ENCODE peak calls at places on chromosomes 11 and 22, in six cellular contexts. One of them, this sample, is unnamed.
A peak's percentile ranks its signal among the peaks of the same experiment; 100 is the strongest.

GRCh38 chr22:23387827-23388491 is 192.1 kb downstream of the IGLL1 start:
- DNase-seq in H1: no peak
- DNase-seq in mesenchymal stem cell: no peak
- DNase-seq in neuronal stem cell: no peak
- DNase-seq in mesendoderm: no peak
- DNase-seq in H9: no peak
- DNase-seq in this sample: no peak

GRCh38 chr11:103683581-103683980 is 352.9 kb upstream of the DDI1 start:
- DNase-seq in H1: no peak
- DNase-seq in mesenchymal stem cell: peak; percentile 15
- DNase-seq in neuronal stem cell: no peak
- DNase-seq in mesendoderm: no peak
- DNase-seq in H9: no peak
- DNase-seq in this sample: peak; percentile 70

GRCh38 chr11:2837096-2837601 is 48.4 kb downstream of the CDKN1C start:
- DNase-seq in H1: no peak
- DNase-seq in mesenchymal stem cell: peak; percentile 81
- DNase-seq in neuronal stem cell: peak; percentile 50
- DNase-seq in mesendoderm: peak; percentile 52
- DNase-seq in H9: peak; percentile 88
- DNase-seq in this sample: peak; percentile 11

GRCh38 chr22:25403752-25404471 is 160.6 kb upstream of the GRK3 start:
- DNase-seq in H1: no peak
- DNase-seq in mesenchymal stem cell: peak; percentile 57
- DNase-seq in neuronal stem cell: no peak
- DNase-seq in mesendoderm: peak; percentile 55
- DNase-seq in H9: no peak
- DNase-seq in this sample: peak; percentile 41

GRCh38 chr11:2519879-2520735 is 75.3 kb downstream of the KCNQ1 start:
- DNase-seq in H1: no peak
- DNase-seq in mesenchymal stem cell: no peak
- DNase-seq in neuronal stem cell: no peak
- DNase-seq in mesendoderm: no peak
- DNase-seq in H9: peak; percentile 13
- DNase-seq in this sample: no peak

GRCh38 chr22:36746571-36746970 is 29.3 kb downstream of the IFT27 start:
- DNase-seq in H1: no peak
- DNase-seq in mesenchymal stem cell: no peak
- DNase-seq in neuronal stem cell: no peak
- DNase-seq in mesendoderm: no peak
- DNase-seq in H9: peak; percentile 18
- DNase-seq in this sample: no peak

GRCh38 chr11:57487021-57487778 is 26.9 kb downstream of the RTN4RL2 start:
- DNase-seq in H1: no peak
- DNase-seq in mesenchymal stem cell: no peak
- DNase-seq in neuronal stem cell: no peak
- DNase-seq in mesendoderm: no peak
- DNase-seq in H9: no peak
- DNase-seq in this sample: no peak

GRCh38 chr22:28254396-28254795 is 335.3 kb upstream of the PITPNB start:
- DNase-seq in H1: no peak
- DNase-seq in mesenchymal stem cell: no peak
- DNase-seq in neuronal stem cell: no peak
- DNase-seq in mesendoderm: no peak
- DNase-seq in H9: no peak
- DNase-seq in this sample: peak; percentile 23

GRCh38 chr11:4454031-4454430 is 4.9 kb downstream of the OR52K2 start:
- DNase-seq in H1: no peak
- DNase-seq in mesenchymal stem cell: no peak
- DNase-seq in neuronal stem cell: no peak
- DNase-seq in mesendoderm: no peak
- DNase-seq in H9: no peak
- DNase-seq in this sample: no peak

GRCh38 chr11:20453657-20454316 is 66.3 kb downstream of the PRMT3 start:
- DNase-seq in H1: no peak
- DNase-seq in mesenchymal stem cell: no peak
- DNase-seq in neuronal stem cell: no peak
- DNase-seq in mesendoderm: no peak
- DNase-seq in H9: no peak
- DNase-seq in this sample: no peak

GRCh38 chr11:31355131-31355530 is 14.4 kb downstream of the DCDC1 start:
- DNase-seq in H1: no peak
- DNase-seq in mesenchymal stem cell: no peak
- DNase-seq in neuronal stem cell: no peak
- DNase-seq in mesendoderm: no peak
- DNase-seq in H9: no peak
- DNase-seq in this sample: peak; percentile 20

GRCh38 chr11:60948251-60948650 is 3.7 kb downstream of the SLC15A3 start:
- DNase-seq in H1: no peak
- DNase-seq in mesenchymal stem cell: no peak
- DNase-seq in neuronal stem cell: no peak
- DNase-seq in mesendoderm: no peak
- DNase-seq in H9: no peak
- DNase-seq in this sample: no peak

GRCh38 chr11:60947666-60948065 is 4.3 kb downstream of the SLC15A3 start:
- DNase-seq in H1: no peak
- DNase-seq in mesenchymal stem cell: no peak
- DNase-seq in neuronal stem cell: no peak
- DNase-seq in mesendoderm: no peak
- DNase-seq in H9: no peak
- DNase-seq in this sample: no peak

GRCh38 chr11:60944504-60945294 is 7.3 kb downstream of the SLC15A3 start:
- DNase-seq in H1: no peak
- DNase-seq in mesenchymal stem cell: no peak
- DNase-seq in neuronal stem cell: no peak
- DNase-seq in mesendoderm: peak; percentile 59
- DNase-seq in H9: no peak
- DNase-seq in this sample: no peak

GRCh38 chr11:60945295-60945667 is 6.7 kb downstream of the SLC15A3 start:
- DNase-seq in H1: no peak
- DNase-seq in mesenchymal stem cell: no peak
- DNase-seq in neuronal stem cell: no peak
- DNase-seq in mesendoderm: no peak
- DNase-seq in H9: no peak
- DNase-seq in this sample: no peak

DNA sequence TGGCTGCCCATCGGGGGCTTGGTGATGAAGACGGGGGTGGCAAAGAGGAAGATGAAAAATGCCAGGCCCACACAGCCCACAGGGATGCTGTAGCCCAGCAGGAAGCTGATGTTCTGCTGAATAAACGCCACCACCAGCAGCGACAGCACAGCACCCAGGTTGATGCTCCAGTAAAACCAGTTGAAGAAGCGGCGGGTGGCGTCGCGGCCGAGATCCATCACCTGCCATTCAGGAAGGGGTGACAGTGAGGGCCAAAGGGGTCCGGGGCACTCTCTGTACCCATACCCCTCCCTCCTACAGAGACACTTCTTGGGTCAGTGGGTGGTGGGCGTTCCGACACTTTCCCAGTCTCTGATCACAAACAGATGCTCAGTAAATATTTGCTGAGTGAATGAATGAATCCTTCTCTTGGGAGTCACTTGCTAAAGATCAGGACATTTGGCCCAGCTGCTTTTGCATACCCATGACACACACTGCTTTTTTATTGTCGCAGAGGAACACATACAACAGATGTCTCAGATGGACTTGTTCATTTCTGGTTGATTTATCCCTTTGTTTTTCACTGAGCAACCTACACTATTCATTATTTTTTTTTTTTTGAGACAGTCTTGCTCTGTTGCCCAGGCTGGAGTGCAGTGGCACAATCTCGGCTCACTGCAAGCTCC is 5.2 kb downstream of the SLC15A3 start:
- DNase-seq in H1: no peak
- DNase-seq in mesenchymal stem cell: no peak
- DNase-seq in neuronal stem cell: no peak
- DNase-seq in mesendoderm: no peak
- DNase-seq in H9: no peak
- DNase-seq in this sample: no peak
- H3K4me1 ChIP-seq in H1: peaks cover 17% of the 10 kb centered on the region
- H3K4me1 ChIP-seq in mesenchymal stem cell: peaks cover 14% of the 10 kb centered on the region
- H3K4me1 ChIP-seq in neuronal stem cell: peaks cover 15% of the 10 kb centered on the region
- H3K4me1 ChIP-seq in mesendoderm: no peaks in the 10 kb centered on the region
- H3K4me1 ChIP-seq in H9: no peaks in the 10 kb centered on the region
- H3K4me1 ChIP-seq in this sample: peaks cover 12% of the 10 kb centered on the region

GRCh38 chr22:20086101-20086599 is 6.1 kb downstream of the DGCR8 start:
- DNase-seq in H1: no peak
- DNase-seq in mesenchymal stem cell: no peak
- DNase-seq in neuronal stem cell: no peak
- DNase-seq in mesendoderm: no peak
- DNase-seq in H9: no peak
- DNase-seq in this sample: no peak
- H2BK15ac ChIP-seq in H1: no peak overlapping the region
- H2BK15ac ChIP-seq in mesenchymal stem cell: no peak overlapping the region
- H2BK15ac ChIP-seq in neuronal stem cell: no peak overlapping the region
- H2BK15ac ChIP-seq in mesendoderm: no peak overlapping the region
- H2BK15ac ChIP-seq in H9: no peak overlapping the region
- H2BK15ac ChIP-seq in this sample: no peak overlapping the region

DNA sequence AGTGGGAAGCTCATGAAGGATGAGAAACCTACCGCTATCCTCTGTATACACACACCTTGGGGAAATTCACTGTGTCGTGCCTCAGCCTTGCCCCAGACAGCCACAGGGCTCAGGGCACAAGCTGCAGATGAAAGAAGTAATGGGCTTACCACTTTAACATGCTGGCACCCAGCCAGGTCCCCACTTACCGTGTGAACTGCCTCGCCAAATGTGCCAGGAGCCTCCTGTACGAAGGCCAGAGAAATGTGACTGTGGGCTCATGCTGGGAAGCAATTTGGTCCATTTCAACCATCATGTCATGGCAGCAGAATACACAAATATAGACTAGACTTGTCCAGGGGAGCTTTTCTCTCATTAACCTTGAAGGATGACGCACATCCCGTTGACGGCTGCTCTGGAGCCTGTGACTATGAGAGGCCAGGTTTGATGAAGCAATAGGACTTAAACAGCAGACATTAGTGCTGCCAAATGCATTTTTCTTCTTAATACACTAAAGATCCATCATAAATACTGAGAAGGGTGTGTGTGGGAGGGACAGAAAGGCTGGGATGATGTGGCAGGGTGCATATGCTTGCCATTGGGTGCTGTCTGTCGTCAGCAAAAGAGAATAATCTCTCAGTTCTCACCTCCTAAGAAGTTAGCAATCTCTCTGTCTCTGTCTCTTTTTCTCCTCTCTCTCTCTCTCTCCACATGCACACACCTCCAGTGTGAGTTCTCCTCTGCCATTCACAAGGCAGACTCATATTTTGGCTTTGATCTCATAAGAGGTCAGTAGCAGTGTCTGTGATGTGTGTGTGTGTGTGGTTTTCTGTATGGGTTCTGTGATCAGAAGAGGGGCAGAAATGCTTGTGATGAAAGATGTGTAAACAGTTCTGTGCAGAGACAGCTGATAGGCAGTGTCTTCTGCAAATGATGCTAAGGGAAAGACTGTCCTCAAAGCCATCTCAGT is 142.4 kb downstream of the KIRREL3 start:
- DNase-seq in H1: no peak
- DNase-seq in mesenchymal stem cell: no peak
- DNase-seq in neuronal stem cell: no peak
- DNase-seq in mesendoderm: no peak
- DNase-seq in H9: no peak
- DNase-seq in this sample: peak; percentile 74
- H3K4me1 ChIP-seq in H1: peaks cover 2% of the 10 kb centered on the region
- H3K4me1 ChIP-seq in mesenchymal stem cell: peaks cover 10% of the 10 kb centered on the region
- H3K4me1 ChIP-seq in neuronal stem cell: no peaks in the 10 kb centered on the region
- H3K4me1 ChIP-seq in mesendoderm: no peaks in the 10 kb centered on the region
- H3K4me1 ChIP-seq in H9: no peaks in the 10 kb centered on the region
- H3K4me1 ChIP-seq in this sample: no peaks in the 10 kb centered on the region

DNA sequence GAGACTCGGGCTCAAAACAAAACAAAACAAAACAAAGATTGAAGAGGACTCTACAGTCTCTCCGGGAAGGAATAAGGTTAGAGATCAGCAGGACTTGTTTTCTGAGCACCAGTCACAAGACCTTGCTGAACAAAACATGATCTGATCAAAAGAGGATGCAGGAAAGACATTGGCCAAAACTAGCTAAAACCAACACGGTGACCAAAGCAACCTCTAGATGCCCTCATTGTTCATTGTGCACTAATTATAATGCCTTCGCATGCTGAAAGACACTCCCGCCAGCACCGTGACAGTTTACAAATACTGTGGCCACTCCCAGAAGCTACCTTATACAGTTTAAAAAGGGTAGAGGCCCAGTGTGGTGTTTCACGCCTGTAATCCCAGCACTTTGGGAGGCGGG is 15.7 kb upstream of the CHKA start:
- DNase-seq in H1: no peak
- DNase-seq in mesenchymal stem cell: no peak
- DNase-seq in neuronal stem cell: no peak
- DNase-seq in mesendoderm: no peak
- DNase-seq in H9: no peak
- DNase-seq in this sample: no peak
- H2BK15ac ChIP-seq in H1: no peak overlapping the region
- H2BK15ac ChIP-seq in mesenchymal stem cell: no peak overlapping the region
- H2BK15ac ChIP-seq in neuronal stem cell: no peak overlapping the region
- H2BK15ac ChIP-seq in mesendoderm: no peak overlapping the region
- H2BK15ac ChIP-seq in H9: no peak overlapping the region
- H2BK15ac ChIP-seq in this sample: no peak overlapping the region

GRCh38 chr22:42914511-42915076 is 57.5 kb upstream of the ARFGAP3 start:
- DNase-seq in H1: no peak
- DNase-seq in mesenchymal stem cell: no peak
- DNase-seq in neuronal stem cell: no peak
- DNase-seq in mesendoderm: no peak
- DNase-seq in H9: no peak
- DNase-seq in this sample: no peak

GRCh38 chr22:42912049-42912448 is 55.0 kb upstream of the ARFGAP3 start:
- DNase-seq in H1: no peak
- DNase-seq in mesenchymal stem cell: no peak
- DNase-seq in neuronal stem cell: no peak
- DNase-seq in mesendoderm: no peak
- DNase-seq in H9: no peak
- DNase-seq in this sample: no peak

GRCh38 chr22:42910221-42910942 is 53.3 kb upstream of the ARFGAP3 start:
- DNase-seq in H1: no peak
- DNase-seq in mesenchymal stem cell: no peak
- DNase-seq in neuronal stem cell: no peak
- DNase-seq in mesendoderm: no peak
- DNase-seq in H9: no peak
- DNase-seq in this sample: no peak

GRCh38 chr22:42915980-42916765 is 59.1 kb upstream of the ARFGAP3 start:
- DNase-seq in H1: no peak
- DNase-seq in mesenchymal stem cell: no peak
- DNase-seq in neuronal stem cell: no peak
- DNase-seq in mesendoderm: peak; percentile 76
- DNase-seq in H9: peak; percentile 72
- DNase-seq in this sample: no peak

DNA sequence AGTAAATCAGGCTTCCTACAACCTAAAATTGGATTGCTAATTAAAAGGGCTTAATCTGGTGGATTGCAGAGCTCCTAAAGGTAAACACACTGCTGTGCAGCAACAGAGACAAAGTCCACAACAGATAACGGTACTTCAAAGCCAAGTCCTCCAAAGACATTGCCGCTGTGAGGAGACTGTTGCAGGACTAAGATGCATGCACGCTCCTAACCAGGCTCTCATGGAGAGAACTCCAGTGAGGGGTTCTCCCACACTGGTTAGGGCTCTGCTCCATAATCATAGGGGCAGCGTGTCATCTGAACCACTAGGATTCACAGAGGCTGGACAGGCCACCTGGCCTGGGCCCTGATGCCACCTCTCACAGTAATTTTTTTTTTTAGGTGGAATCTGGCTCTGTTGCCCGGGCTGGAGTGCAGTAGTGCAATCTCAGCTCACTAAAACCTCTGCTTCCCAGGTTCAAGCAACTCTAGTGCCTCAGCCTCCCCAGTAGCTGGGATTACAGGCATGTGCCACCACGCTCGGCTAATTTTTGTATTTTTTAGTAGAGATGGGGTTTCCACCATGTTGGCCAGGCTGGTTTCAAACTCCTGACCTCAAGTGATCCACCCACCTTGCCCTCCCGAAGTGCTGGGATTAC is 56.9 kb upstream of the ARFGAP3 start:
- DNase-seq in H1: no peak
- DNase-seq in mesenchymal stem cell: no peak
- DNase-seq in neuronal stem cell: no peak
- DNase-seq in mesendoderm: peak; percentile 24
- DNase-seq in H9: no peak
- DNase-seq in this sample: no peak
- H3K4me1 ChIP-seq in H1: peaks cover 19% of the 10 kb centered on the region
- H3K4me1 ChIP-seq in mesenchymal stem cell: peaks cover 6% of the 10 kb centered on the region
- H3K4me1 ChIP-seq in neuronal stem cell: peaks cover 3% of the 10 kb centered on the region
- H3K4me1 ChIP-seq in mesendoderm: peaks cover 15% of the 10 kb centered on the region
- H3K4me1 ChIP-seq in H9: peaks cover 4% of the 10 kb centered on the region
- H3K4me1 ChIP-seq in this sample: no peaks in the 10 kb centered on the region

This sample was measured in IMR-90.